ENCODE peak calls at places on chromosomes 2 and 18, in six cellular contexts. C, V, H, R, W and B are unnamed samples.

GRCh38 chr18:69588301-69588700 is 187.6 kb downstream of the DOK6 start:
- DNase-seq in H (no peak), R (no peak), V (no peak), C (no peak), W (peak; percentile 8), B (no peak)

GRCh38 chr2:29262681-29263260 is 147.6 kb downstream of the CLIP4 start:
- DNase-seq in H (no peak), V (no peak), C (no peak), W (no peak), R (no peak), B (no peak)

GRCh38 chr2:32192418-32192817 is 26.8 kb downstream of the SLC30A6 start:
- DNase-seq in R (no peak), V (no peak), W (no peak), C (no peak), H (no peak), B (no peak)

GRCh38 chr2:203070615-203071547 is 56.2 kb downstream of the NBEAL1 start:
- DNase-seq in V (no peak), H (no peak), R (no peak), C (no peak), W (no peak), B (no peak)

GRCh38 chr2:182628901-182629300 is 87.2 kb upstream of the DNAJC10 start:
- DNase-seq in C (no peak), V (no peak), R (no peak), W (no peak), H (no peak), B (no peak)

GRCh38 chr2:65061910-65062339 is 5.7 kb downstream of the CEP68 start:
- DNase-seq in C (no peak), H (no peak), R (no peak), V (no peak), W (no peak), B (no peak)

GRCh38 chr2:16660039-16660619 is 5.5 kb downstream of the CYRIA start:
- DNase-seq in C (no peak), W (no peak), H (no peak), V (no peak), R (no peak), B (no peak)

GRCh38 chr2:120150040-120150482 is 73.1 kb downstream of the TMEM185B start:
- DNase-seq in H (no peak), W (peak; percentile 79), V (no peak), C (no peak), R (no peak), B (peak; percentile 20)

GRCh38 chr2:43032894-43033270 is 193.5 kb downstream of the ZFP36L2 start:
- DNase-seq in W (no peak), R (no peak), H (no peak), V (no peak), C (no peak), B (no peak)

GRCh38 chr2:111702119-111702808 is 181.7 kb downstream of the ANAPC1 start:
- DNase-seq in H (no peak), R (no peak), W (peak; percentile 74), V (peak; percentile 56), C (peak; percentile 72), B (peak; percentile 76)

GRCh38 chr18:74977041-74977440 is 231.9 kb downstream of the PTGR3 start:
- DNase-seq in C (no peak), V (no peak), W (no peak), H (no peak), R (no peak), B (no peak)

GRCh38 chr18:59536181-59536580 is 161.0 kb downstream of the CCBE1 start:
- DNase-seq in C (no peak), R (peak; percentile 39), V (no peak), W (no peak), H (no peak), B (no peak)

GRCh38 chr2:71685073-71685848 is 231.9 kb downstream of the DYSF start:
- DNase-seq in H (no peak), C (no peak), V (peak; percentile 21), W (no peak), R (no peak), B (no peak)

GRCh38 chr18:56658261-56658660 is 7.1 kb downstream of the WDR7 start:
- DNase-seq in C (no peak), W (no peak), V (no peak), R (no peak), H (no peak), B (no peak)

GRCh38 chr18:71951021-71951420 is 593.1 kb downstream of the CBLN2 start:
- DNase-seq in V (no peak), H (no peak), R (no peak), W (no peak), C (no peak), B (no peak)

GRCh38 chr2:37343537-37344434 is 644 bp upstream of the QPCT start:
- DNase-seq in V (peak; percentile 40), W (peak; percentile 54), H (peak; percentile 42), C (no peak), R (peak; percentile 25), B (peak; percentile 58)

GRCh38 chr2:95277246-95277906 is 3.1 kb downstream of the PROM2 start:
- DNase-seq in W (peak; percentile 12), V (peak; percentile 33), C (no peak), H (no peak), R (no peak), B (peak; percentile 3)

GRCh38 chr2:3827673-3828575 is 124.5 kb downstream of the DCDC2C start:
- DNase-seq in H (no peak), W (no peak), R (no peak), C (peak; percentile 7), V (no peak), B (peak; percentile 37)

GRCh38 chr2:32663864-32664263 is 36.0 kb downstream of the TTC27 start:
- DNase-seq in H (no peak), V (no peak), R (no peak), W (no peak), C (no peak), B (peak; percentile 55)

GRCh38 chr2:70140978-70141753 is 49.7 kb downstream of the C2orf42 start:
- DNase-seq in W (peak; percentile 48), V (peak; percentile 94), H (peak; percentile 49), R (no peak), C (peak; percentile 79), B (peak; percentile 20)
- TF ChIP-seq CTCF in W (peak; percentile 28), V (peak; percentile 64), H (no peak), R (peak; percentile 32), C (peak; percentile 32), B (peak; percentile 21)

GRCh38 chr2:66555076-66555475 is 120.2 kb downstream of the MEIS1 start:
- DNase-seq in C (no peak), W (no peak), H (no peak), V (no peak), R (no peak), B (peak; percentile 74)

GRCh38 chr2:66559672-66560071 is 124.7 kb downstream of the MEIS1 start:
- DNase-seq in R (no peak), C (no peak), W (no peak), V (no peak), H (no peak), B (no peak)

GRCh38 chr2:66553370-66553769 is 118.4 kb downstream of the MEIS1 start:
- DNase-seq in R (no peak), C (no peak), W (no peak), H (no peak), V (no peak), B (peak; percentile 41)

GRCh38 chr2:66550826-66551225 is 115.9 kb downstream of the MEIS1 start:
- DNase-seq in W (no peak), V (no peak), C (no peak), R (no peak), H (no peak), B (no peak)

GRCh38 chr2:66555511-66556324 is 120.8 kb downstream of the MEIS1 start:
- DNase-seq in W (no peak), R (no peak), V (no peak), C (no peak), H (no peak), B (peak; percentile 71)
- H3K4me3 ChIP-seq in W (no peak overlapping the region), R (no peak overlapping the region), V (no peak overlapping the region), C (no peak overlapping the region), H (peak overlapping the region; percentile 12), B (no peak overlapping the region)

DNA sequence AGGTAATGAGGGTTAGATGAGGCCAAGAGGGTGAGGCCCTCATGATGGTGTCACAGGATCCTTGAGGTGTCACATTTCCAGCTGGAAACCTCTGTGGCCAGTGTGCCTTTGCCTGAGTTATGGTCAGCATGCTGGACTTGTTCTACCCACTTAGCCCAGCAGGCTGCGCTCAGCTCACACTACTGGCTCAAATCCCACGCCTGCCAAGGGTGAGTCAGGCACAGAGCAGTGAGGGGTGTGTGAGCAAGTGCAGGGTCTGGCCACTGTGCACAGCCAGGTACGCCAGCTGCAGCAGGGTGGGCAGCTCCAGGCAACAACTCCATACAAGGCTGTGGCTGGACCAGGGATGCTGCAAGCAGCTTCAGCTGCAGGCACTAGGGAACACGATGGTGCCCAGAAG is 616.6 kb upstream of the FSHR start:
- DNase-seq in W (peak; percentile 53), V (no peak), C (peak; percentile 2), H (no peak), R (no peak), B (peak; percentile 6)
- TF ChIP-seq CTCF in W (peak; percentile 94), V (peak; percentile 29), C (no peak), H (no peak), R (no peak), B (no peak)

GRCh38 chr2:48998449-48998848 is 155.9 kb downstream of the FSHR start:
- DNase-seq in C (no peak), H (no peak), R (no peak), W (no peak), V (no peak), B (no peak)

GRCh38 chr2:49004046-49004626 is 150.2 kb downstream of the FSHR start:
- DNase-seq in R (no peak), C (no peak), W (no peak), H (no peak), V (no peak), B (no peak)

GRCh38 chr2:49003206-49003605 is 151.1 kb downstream of the FSHR start:
- DNase-seq in H (no peak), V (no peak), W (no peak), C (no peak), R (no peak), B (no peak)

GRCh38 chr2:49002750-49003149 is 151.6 kb downstream of the FSHR start:
- DNase-seq in C (no peak), H (no peak), R (no peak), V (no peak), W (no peak), B (no peak)

DNA sequence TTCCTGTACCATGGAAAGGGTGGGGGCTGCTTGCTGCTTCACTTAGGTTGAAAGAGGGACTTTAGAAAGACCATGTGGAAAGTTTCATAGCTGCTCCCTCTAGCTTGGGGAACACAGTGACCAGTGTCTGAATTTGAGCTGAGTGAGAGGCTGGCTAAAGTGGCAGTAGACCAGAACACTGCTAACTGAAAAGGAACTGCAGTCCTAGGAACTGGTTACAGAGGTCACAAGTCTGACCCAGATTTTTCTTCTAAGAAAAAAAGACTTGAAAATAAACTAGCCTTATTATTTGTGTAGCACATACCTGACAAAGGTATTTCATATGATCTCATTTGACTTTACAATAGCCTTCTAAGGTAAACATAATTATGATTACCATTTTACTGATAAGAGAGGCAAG is 153.6 kb downstream of the FSHR start:
- DNase-seq in W (no peak), H (no peak), V (no peak), R (no peak), C (no peak), B (no peak)
- H3K4me3 ChIP-seq in W (no peak overlapping the region), H (no peak overlapping the region), V (no peak overlapping the region), R (no peak overlapping the region), C (no peak overlapping the region), B (no peak overlapping the region)